ENCODE peak calls at places on chromosomes 4 and X, in seven cellular contexts. A is hepatocyte; G is M059J; B is NAMALWA; U is CD4-positive, alpha-beta memory T cell; N is memory B cell; X is activated T-helper 1 cell treated with anti-CD3 and anti-CD28 coated beads, Interleukin-2, amount 50 U/mL, for 16 hours. O is an unnamed sample.

GRCh38 chr4:40251366-40251765 is 54.5 kb downstream of the RHOH start:
- DNase-seq in N (no peak), G (peak), A (no peak), X (no peak), U (no peak), B (no peak), O (no peak)

GRCh38 chrX:153061732-153062131 is 5.5 kb downstream of the PNMA3 start:
- DNase-seq in X (no peak), N (no peak), B (no peak), G (peak), A (no peak), U (no peak), O (no peak)

GRCh38 chr4:4572821-4573220 is 31.0 kb upstream of the STX18 start:
- DNase-seq in X (no peak), A (no peak), U (no peak), N (no peak), G (no peak), B (no peak), O (no peak)

GRCh38 chr4:17400696-17401095 is 111.2 kb downstream of the QDPR start:
- DNase-seq in G (no peak), X (no peak), N (no peak), A (no peak), U (no peak), B (no peak), O (no peak)

GRCh38 chr4:53459548-53459947 is 82.1 kb downstream of the FIP1L1 start:
- DNase-seq in X (no peak), U (no peak), B (no peak), G (peak), N (no peak), A (peak), O (no peak)

GRCh38 chr4:152735302-152735917 is 44.1 kb downstream of the TIGD4 start:
- DNase-seq in A (peak), G (peak), U (no peak), B (peak), X (no peak), N (peak), O (no peak)

GRCh38 chr4:168560184-168560834 is 63.5 kb downstream of the PALLD start:
- DNase-seq in G (no peak), U (no peak), B (no peak), N (no peak), X (no peak), A (peak), O (no peak)

GRCh38 chr4:93810340-93810992 is 18.1 kb upstream of the ATOH1 start:
- DNase-seq in B (no peak), N (no peak), G (no peak), U (no peak), X (no peak), A (no peak), O (no peak)

GRCh38 chr4:38562751-38563198 is 101.2 kb upstream of the KLF3 start:
- DNase-seq in A (no peak), X (no peak), B (no peak), G (peak), U (no peak), N (no peak), O (no peak)

GRCh38 chrX:112967341-112967740 is 126.7 kb upstream of the AMOT start:
- DNase-seq in X (no peak), B (no peak), G (peak), A (no peak), N (no peak), U (no peak), O (no peak)

GRCh38 chr4:18155062-18156041 is 133.8 kb upstream of the LCORL start:
- DNase-seq in N (no peak), X (no peak), B (no peak), G (no peak), A (peak), U (no peak), O (no peak)

GRCh38 chrX:65690057-65690855 is 22.8 kb downstream of the MSN start:
- DNase-seq in U (no peak), X (no peak), B (no peak), G (peak), N (no peak), A (no peak), O (no peak)

GRCh38 chr4:26267087-26267486 is 53.7 kb upstream of the RBPJ start:
- DNase-seq in N (no peak), X (no peak), U (no peak), A (peak), G (no peak), B (no peak), O (no peak)

GRCh38 chr4:113591982-113592381 is 169.6 kb downstream of the CAMK2D start:
- DNase-seq in X (no peak), N (no peak), A (no peak), G (peak), U (no peak), B (no peak), O (no peak)

GRCh38 chr4:187944179-187944578 is 51.4 kb upstream of the ZFP42 start:
- DNase-seq in B (no peak), N (no peak), X (no peak), G (no peak), A (no peak), U (no peak), O (no peak)

GRCh38 chrX:86133761-86134160 is 14.5 kb upstream of the DACH2 start:
- DNase-seq in G (peak), U (no peak), B (peak), N (no peak), X (no peak), A (peak), O (no peak)

GRCh38 chr4:7852568-7853185 is 87.0 kb downstream of the AFAP1 start:
- DNase-seq in B (no peak), G (peak), N (no peak), U (no peak), A (no peak), X (no peak), O (no peak)

GRCh38 chr4:109611045-109611616 is 51.1 kb downstream of the MCUB start:
- DNase-seq in X (no peak), G (peak), A (peak), B (no peak), N (no peak), U (no peak), O (no peak)

GRCh38 chrX:65985922-65986588 is 53.8 kb downstream of the VSIG4 start:
- DNase-seq in U (peak), X (peak), N (peak), B (peak), A (peak), G (peak), O (no peak)

GRCh38 chr4:7014815-7015214 is 28.4 kb upstream of the TADA2B start:
- DNase-seq in U (no peak), A (no peak), G (no peak), N (no peak), X (no peak), B (no peak), O (no peak)

GRCh38 chr4:77044458-77045124 is 31.2 kb downstream of the CCNI start:
- DNase-seq in X (no peak), B (peak), G (peak), U (no peak), N (no peak), A (peak), O (no peak)

GRCh38 chr4:95023110-95023509 is 265.4 kb downstream of the BMPR1B start:
- DNase-seq in G (no peak), B (no peak), N (no peak), A (no peak), X (no peak), U (no peak), O (no peak)

GRCh38 chr4:110198472-110199419 is at the start of gene ELOVL6:
- DNase-seq in B (peak), U (peak), G (peak), X (no peak), N (no peak), A (peak), O (no peak)

GRCh38 chr4:173577963-173578362 is 47.9 kb upstream of the HAND2 start:
- DNase-seq in G (no peak), N (no peak), U (no peak), B (no peak), A (no peak), X (no peak), O (no peak)

O was measured in esophagus squamous epithelium.